ENCODE peak calls at places on chromosomes 11 and 22, in ten cellular contexts. L is HFF-Myc; M is foreskin fibroblast; T is H9; Y is H1; Q is GM20000; G is testis; N is CD4-positive, alpha-beta T cell; R is fibroblast of villous mesenchyme; S is gastrocnemius medialis. B is an unnamed sample.

GRCh38 chr22:17085277-17086091 is 684 bp downstream of the IL17RA start:
- DNase-seq in L (no peak), M (no peak), T (no peak), Y (no peak), Q (peak), G (no peak), N (peak), R (no peak), S (no peak), B (peak)

GRCh38 chr11:73401217-73401923 is 25.2 kb downstream of the RELT start:
- DNase-seq in L (no peak), M (no peak), T (no peak), Y (no peak), Q (no peak), G (no peak), N (no peak), R (peak), S (no peak), B (no peak)

GRCh38 chr22:29031236-29031982 is 30.2 kb downstream of the C22orf31 start:
- DNase-seq in L (peak), M (peak), T (peak), Y (peak), Q (no peak), G (peak), N (no peak), R (peak), S (peak), B (no peak)

GRCh38 chr11:111283945-111284481 is 14.3 kb upstream of the POU2AF3 start:
- DNase-seq in L (peak), M (no peak), T (peak), Y (no peak), Q (peak), G (no peak), N (no peak), R (peak), S (peak), B (no peak)

GRCh38 chr11:113730887-113731726 is 25.0 kb upstream of the TMPRSS5 start:
- DNase-seq in L (peak), M (peak), T (peak), Y (no peak), Q (peak), G (peak), N (no peak), R (peak), S (peak), B (no peak)

GRCh38 chr11:69423611-69424385 is 57.7 kb upstream of the LINC01488 start:
- DNase-seq in L (no peak), M (no peak), T (no peak), Y (no peak), Q (no peak), G (no peak), N (no peak), R (no peak), S (no peak), B (no peak)

GRCh38 chr11:119729581-119730346 is 764 bp upstream of the NECTIN1 start:
- DNase-seq in L (peak), M (peak), T (peak), Y (no peak), Q (peak), G (peak), N (no peak), R (peak), S (no peak), B (no peak)

GRCh38 chr22:48070083-48070482 is 1307.6 kb downstream of the TBC1D22A start:
- DNase-seq in L (no peak), M (no peak), T (no peak), Y (no peak), Q (no peak), G (no peak), N (no peak), R (no peak), S (no peak), B (no peak)

GRCh38 chr11:11782532-11783110 is 59.2 kb upstream of the USP47 start:
- DNase-seq in L (no peak), M (no peak), T (no peak), Y (no peak), Q (no peak), G (peak), N (no peak), R (no peak), S (peak), B (no peak)

GRCh38 chr11:4065086-4065485 is 29.5 kb upstream of the RRM1 start:
- DNase-seq in L (no peak), M (no peak), T (no peak), Y (no peak), Q (no peak), G (no peak), N (no peak), R (no peak), S (no peak), B (no peak)

GRCh38 chr11:96384156-96384555 is 5.6 kb downstream of the CCDC82 start:
- DNase-seq in L (no peak), M (no peak), T (no peak), Y (no peak), Q (no peak), G (no peak), N (no peak), R (no peak), S (no peak), B (no peak)

GRCh38 chr22:24290459-24290858 is 19.8 kb downstream of the SPECC1L start:
- DNase-seq in L (no peak), M (no peak), T (no peak), Y (no peak), Q (no peak), G (no peak), N (no peak), R (no peak), S (no peak), B (no peak)

GRCh38 chr11:45900916-45901617 is 6.0 kb downstream of the FREY1 start:
- DNase-seq in L (no peak), M (no peak), T (no peak), Y (no peak), Q (no peak), G (peak), N (no peak), R (no peak), S (no peak), B (no peak)

GRCh38 chr11:130634981-130635473 is 186.6 kb downstream of the ADAMTS15 start:
- DNase-seq in L (peak), M (peak), T (no peak), Y (no peak), Q (no peak), G (peak), N (no peak), R (no peak), S (no peak), B (no peak)

GRCh38 chr11:18394928-18395734 is 768 bp downstream of the LDHA start:
- DNase-seq in L (no peak), M (no peak), T (peak), Y (no peak), Q (no peak), G (peak), N (peak), R (peak), S (peak), B (peak)

GRCh38 chr11:2564588-2565440 is 120.0 kb downstream of the KCNQ1 start:
- DNase-seq in L (no peak), M (no peak), T (no peak), Y (no peak), Q (no peak), G (no peak), N (no peak), R (no peak), S (no peak), B (no peak)

GRCh38 chr11:90908074-90908473 is 685.2 kb upstream of the CHORDC1 start:
- DNase-seq in L (no peak), M (no peak), T (no peak), Y (no peak), Q (no peak), G (no peak), N (no peak), R (no peak), S (no peak), B (no peak)

GRCh38 chr11:112903310-112903709 is 57.9 kb upstream of the NCAM1 start:
- DNase-seq in L (no peak), M (no peak), T (no peak), Y (no peak), Q (no peak), G (no peak), N (no peak), R (no peak), S (no peak), B (no peak)

GRCh38 chr11:71129624-71130023 is 122.8 kb downstream of the SHANK2 start:
- DNase-seq in L (peak), M (peak), T (no peak), Y (no peak), Q (no peak), G (no peak), N (no peak), R (peak), S (no peak), B (no peak)

GRCh38 chr11:134045799-134046635 is 22.9 kb upstream of the JAM3 start:
- DNase-seq in L (no peak), M (no peak), T (peak), Y (no peak), Q (no peak), G (peak), N (no peak), R (peak), S (no peak), B (no peak)

GRCh38 chr11:35553831-35554230 is 28.4 kb upstream of the PAMR1 start:
- DNase-seq in L (peak), M (peak), T (no peak), Y (no peak), Q (no peak), G (no peak), N (no peak), R (peak), S (no peak), B (no peak)

GRCh38 chr22:22406445-22406844 is 102.1 kb downstream of the ZNF280B start:
- DNase-seq in L (no peak), M (no peak), T (no peak), Y (no peak), Q (no peak), G (no peak), N (no peak), R (no peak), S (no peak), B (no peak)

GRCh38 chr11:130400793-130401483 is 27.5 kb downstream of the ADAMTS8 start:
- DNase-seq in L (no peak), M (peak), T (no peak), Y (no peak), Q (no peak), G (peak), N (no peak), R (peak), S (no peak), B (no peak)

GRCh38 chr11:9662273-9662672 is 1.6 kb upstream of the SWAP70 start:
- DNase-seq in L (no peak), M (no peak), T (no peak), Y (no peak), Q (peak), G (no peak), N (no peak), R (no peak), S (no peak), B (no peak)

GRCh38 chr22:50545522-50546325 is at the start of gene KLHDC7B:
- DNase-seq in L (no peak), M (no peak), T (no peak), Y (no peak), Q (peak), G (no peak), N (no peak), R (peak), S (no peak), B (no peak)

GRCh38 chr11:31254411-31254810 is 115.1 kb downstream of the DCDC1 start:
- DNase-seq in L (no peak), M (no peak), T (no peak), Y (no peak), Q (no peak), G (no peak), N (no peak), R (no peak), S (no peak), B (no peak)

GRCh38 chr11:118068206-118068944 is 8.5 kb upstream of the TMPRSS4 start:
- DNase-seq in L (no peak), M (no peak), T (peak), Y (no peak), Q (no peak), G (no peak), N (no peak), R (no peak), S (no peak), B (no peak)
- TF ChIP-seq CTCF in L (no peak), M (no peak), T (peak), Y (peak), Q (no peak), G (no peak), N (no peak), R (no peak), S (no peak), B (no peak)

DNA sequence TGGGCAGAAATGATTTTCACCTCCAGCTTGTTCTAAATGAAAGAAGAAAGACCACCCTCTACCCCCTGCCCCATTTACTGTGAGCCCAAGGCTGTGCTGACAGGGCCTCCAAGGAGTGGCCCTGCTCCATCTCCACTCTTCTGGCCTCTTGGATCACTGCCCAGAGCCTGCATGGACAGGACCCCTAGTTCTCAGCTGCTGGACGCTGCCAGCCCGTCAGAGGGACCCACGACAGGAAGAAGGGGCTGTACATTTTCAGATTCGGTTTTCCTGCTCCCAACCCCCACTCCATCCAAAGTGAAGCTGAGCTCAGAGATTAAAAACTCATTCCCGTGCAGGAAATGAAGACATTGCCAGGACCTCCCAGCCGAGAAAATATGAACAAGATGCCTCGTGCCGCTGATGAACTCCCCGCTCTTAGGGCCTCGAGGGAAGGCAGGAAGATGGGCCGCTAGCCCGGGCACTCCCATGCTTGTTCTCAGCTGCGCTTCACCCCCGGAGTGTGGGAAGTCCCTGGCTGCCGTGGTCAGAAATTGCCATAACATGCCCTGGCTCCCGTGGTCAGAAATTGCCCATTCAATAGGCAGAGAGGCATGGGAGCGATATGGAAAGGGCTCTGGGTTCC is 36.1 kb downstream of the RPUSD4 start:
- DNase-seq in L (no peak), M (peak), T (no peak), Y (no peak), Q (no peak), G (peak), N (no peak), R (no peak), S (no peak), B (no peak)
- TF ChIP-seq CTCF in L (no peak), M (no peak), T (no peak), Y (no peak), Q (no peak), G (no peak), N (no peak), R (no peak), S (no peak), B (no peak)

GRCh38 chr11:496834-497564 is 10.0 kb downstream of the RNH1 start:
- DNase-seq in L (no peak), M (no peak), T (no peak), Y (no peak), Q (no peak), G (no peak), N (no peak), R (no peak), S (no peak), B (no peak)
- TF ChIP-seq CTCF in L (no peak), M (no peak), T (no peak), Y (no peak), Q (no peak), G (no peak), N (no peak), R (no peak), S (no peak), B (no peak)

GRCh38 chr11:62543680-62544444 is 2.7 kb downstream of the AHNAK start:
- DNase-seq in L (no peak), M (no peak), T (no peak), Y (no peak), Q (peak), G (no peak), N (no peak), R (no peak), S (no peak), B (no peak)

GRCh38 chr11:62546244-62546936 is at the start of gene AHNAK:
- DNase-seq in L (no peak), M (peak), T (peak), Y (no peak), Q (peak), G (peak), N (peak), R (peak), S (peak), B (peak)

GRCh38 chr11:62544521-62545436 is 1.8 kb downstream of the AHNAK start:
- DNase-seq in L (no peak), M (no peak), T (no peak), Y (no peak), Q (peak), G (no peak), N (no peak), R (no peak), S (no peak), B (no peak)

GRCh38 chr11:62546937-62547625 is 475 bp upstream of the AHNAK start:
- DNase-seq in L (no peak), M (no peak), T (no peak), Y (no peak), Q (no peak), G (peak), N (no peak), R (peak), S (no peak), B (no peak)

GRCh38 chr11:62545437-62546243 is 966 bp downstream of the AHNAK start:
- DNase-seq in L (peak), M (peak), T (peak), Y (peak), Q (peak), G (peak), N (no peak), R (peak), S (peak), B (no peak)
- TF ChIP-seq CTCF in L (no peak), M (no peak), T (peak), Y (no peak), Q (no peak), G (no peak), N (no peak), R (peak), S (no peak), B (peak)

GRCh38 chr11:6919698-6920097 is 1.1 kb upstream of the OR2D3 start:
- DNase-seq in L (no peak), M (no peak), T (no peak), Y (no peak), Q (no peak), G (no peak), N (no peak), R (no peak), S (no peak), B (no peak)
- TF ChIP-seq CTCF in L (no peak), M (no peak), T (no peak), Y (no peak), Q (no peak), G (no peak), N (no peak), R (no peak), S (no peak), B (no peak)

DNA sequence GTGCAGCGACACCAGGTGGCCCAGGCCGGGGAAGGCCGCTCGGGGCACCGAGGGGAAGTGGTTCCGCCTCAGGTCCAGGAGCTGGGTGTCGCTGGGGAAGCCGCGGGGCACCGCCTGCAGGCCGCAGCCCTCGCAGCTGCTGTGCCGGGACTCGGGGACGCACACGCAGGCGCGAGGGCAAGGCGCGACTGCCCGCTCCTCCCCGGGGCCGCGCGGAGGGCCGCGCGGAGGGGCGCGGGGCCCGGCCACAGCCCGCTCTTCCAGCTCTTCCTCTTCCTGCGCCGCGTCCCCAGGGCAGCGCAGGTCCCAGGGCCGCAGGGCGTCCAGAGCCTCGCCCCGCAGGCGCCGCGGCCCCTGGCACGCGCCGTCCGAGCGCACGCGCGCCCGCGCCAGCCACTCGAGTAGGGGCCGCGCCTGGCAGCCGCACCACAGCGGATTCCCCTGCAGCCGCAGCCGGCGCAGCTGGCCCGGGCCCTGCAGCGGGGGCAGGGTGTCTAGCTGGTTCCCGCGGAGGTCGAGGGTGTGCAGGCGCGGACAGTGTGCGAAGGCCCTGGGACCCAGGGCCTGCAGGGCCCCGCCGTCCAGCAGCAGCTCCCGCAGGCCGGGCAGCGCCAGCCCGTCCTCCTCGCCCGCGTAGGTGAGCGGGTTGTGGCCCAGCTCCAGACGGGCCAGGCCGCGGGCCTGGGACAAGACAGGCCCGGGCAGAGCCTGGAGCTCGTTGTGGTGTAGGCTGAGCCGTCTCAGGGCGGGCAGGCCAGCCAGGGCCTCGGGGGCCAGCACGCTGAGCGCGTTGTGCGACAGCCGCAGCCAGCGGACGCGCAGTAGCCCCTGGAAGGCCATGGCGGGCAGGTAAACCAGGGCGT is 2.8 kb downstream of the CHADL start:
- DNase-seq in L (no peak), M (peak), T (peak), Y (no peak), Q (peak), G (peak), N (peak), R (peak), S (peak), B (peak)
- TF ChIP-seq CTCF in L (peak), M (peak), T (peak), Y (peak), Q (peak), G (peak), N (no peak), R (peak), S (peak), B (peak)

GRCh38 chr22:41916745-41917358 is 2.0 kb upstream of the SHISA8 start:
- DNase-seq in L (no peak), M (no peak), T (no peak), Y (no peak), Q (no peak), G (no peak), N (no peak), R (no peak), S (no peak), B (no peak)
- TF ChIP-seq CTCF in L (no peak), M (no peak), T (no peak), Y (no peak), Q (no peak), G (no peak), N (no peak), R (no peak), S (no peak), B (no peak)

GRCh38 chr11:61347916-61348461 is 13.7 kb downstream of the CYB561A3 start:
- DNase-seq in L (no peak), M (peak), T (no peak), Y (no peak), Q (no peak), G (no peak), N (no peak), R (peak), S (no peak), B (no peak)
- TF ChIP-seq CTCF in L (no peak), M (no peak), T (no peak), Y (no peak), Q (no peak), G (no peak), N (no peak), R (no peak), S (no peak), B (no peak)

GRCh38 chr22:31739795-31740201 is 10.1 kb downstream of the PRR14L start:
- DNase-seq in L (no peak), M (no peak), T (no peak), Y (no peak), Q (no peak), G (no peak), N (no peak), R (peak), S (no peak), B (no peak)
- TF ChIP-seq CTCF in L (no peak), M (no peak), T (no peak), Y (no peak), Q (no peak), G (no peak), N (no peak), R (no peak), S (no peak), B (no peak)

GRCh38 chr22:45969414-45969799 is 7.6 kb downstream of the WNT7B start:
- DNase-seq in L (no peak), M (no peak), T (peak), Y (no peak), Q (no peak), G (no peak), N (no peak), R (no peak), S (no peak), B (no peak)
- TF ChIP-seq CTCF in L (peak), M (no peak), T (peak), Y (peak), Q (no peak), G (no peak), N (no peak), R (peak), S (no peak), B (no peak)

B was measured in GM06990.